ENCODE peak calls at places on chromosomes 11 and 22, in ten cellular contexts. G, Q, V, B, Y, R, U, Z, J and N are unnamed samples.

GRCh38 chr11:134343646-134344045 is 11.9 kb downstream of the GLB1L2 start:
- DNase-seq in G (no peak), Q (no peak), V (no peak), B (no peak), Y (no peak), R (no peak), U (no peak), Z (no peak), J (no peak), N (no peak)

GRCh38 chr11:69892237-69892985 is 73.2 kb upstream of the FGF3 start:
- DNase-seq in G (no peak), Q (no peak), V (no peak), B (no peak), Y (no peak), R (no peak), U (no peak), Z (no peak), J (no peak), N (peak)

GRCh38 chr11:118845369-118845768 is 38.3 kb upstream of the CXCR5 start:
- DNase-seq in G (peak), Q (peak), V (no peak), B (no peak), Y (no peak), R (peak), U (peak), Z (no peak), J (no peak), N (no peak)

GRCh38 chr11:36510567-36511020 is 522 bp upstream of the TRAF6 start:
- DNase-seq in G (peak), Q (peak), V (no peak), B (no peak), Y (no peak), R (peak), U (no peak), Z (no peak), J (no peak), N (peak)

GRCh38 chr22:22938672-22939536 is 51.3 kb downstream of the IGLL5 start:
- DNase-seq in G (no peak), Q (no peak), V (no peak), B (no peak), Y (no peak), R (no peak), U (no peak), Z (no peak), J (no peak), N (no peak)

GRCh38 chr11:82523141-82523540 is 210.5 kb downstream of the FAM181B start:
- DNase-seq in G (peak), Q (no peak), V (peak), B (no peak), Y (no peak), R (no peak), U (no peak), Z (no peak), J (no peak), N (no peak)

GRCh38 chr11:19187880-19188279 is 13.9 kb downstream of the CSRP3 start:
- DNase-seq in G (no peak), Q (no peak), V (peak), B (no peak), Y (no peak), R (peak), U (no peak), Z (no peak), J (peak), N (no peak)

GRCh38 chr11:120776683-120777010 is 247.3 kb upstream of the TBCEL start:
- DNase-seq in G (no peak), Q (no peak), V (no peak), B (no peak), Y (no peak), R (no peak), U (no peak), Z (no peak), J (no peak), N (no peak)

GRCh38 chr11:6194065-6194581 is 4.9 kb upstream of the OR52W1 start:
- DNase-seq in G (no peak), Q (no peak), V (no peak), B (no peak), Y (no peak), R (no peak), U (no peak), Z (no peak), J (no peak), N (no peak)

GRCh38 chr22:33328789-33329296 is 270.7 kb upstream of the SYN3 start:
- DNase-seq in G (peak), Q (peak), V (no peak), B (no peak), Y (no peak), R (peak), U (peak), Z (no peak), J (no peak), N (no peak)

GRCh38 chr11:62501432-62501891 is 45.1 kb downstream of the AHNAK start:
- DNase-seq in G (peak), Q (no peak), V (peak), B (no peak), Y (no peak), R (peak), U (no peak), Z (no peak), J (peak), N (no peak)

GRCh38 chr11:119694334-119694733 is 34.7 kb downstream of the NECTIN1 start:
- DNase-seq in G (peak), Q (no peak), V (no peak), B (no peak), Y (no peak), R (peak), U (peak), Z (no peak), J (no peak), N (peak)

GRCh38 chr11:74391193-74391592 is 7.0 kb downstream of the PGM2L1 start:
- DNase-seq in G (no peak), Q (no peak), V (no peak), B (no peak), Y (no peak), R (no peak), U (no peak), Z (no peak), J (no peak), N (no peak)